ENCODE peak calls at places on chromosomes 5 and 9, in eight cellular contexts. I is heart left ventricle; Q is CD8-positive, alpha-beta T cell; V is fibroblast of lung; B is CD8-positive, alpha-beta memory T cell; H is left ventricle myocardium inferior; Z is HCT116; R is lower lobe of right lung. D is an unnamed sample.

GRCh38 chr5:33629999-33630398 is 189.2 kb downstream of the TARS1 start:
- DNase-seq in Z (no peak), I (no peak), Q (no peak), B (no peak), V (no peak), H (no peak), R (no peak), D (no peak)

GRCh38 chr9:70340572-70340971 is 73.9 kb downstream of the KLF9 start:
- DNase-seq in Q (no peak), I (no peak), B (no peak), R (no peak), H (no peak), Z (no peak), V (peak; percentile 22), D (no peak)

GRCh38 chr9:137188490-137189296 is at the start of the genes ANAPC2 and SSNA1:
- DNase-seq in V (peak; percentile 87), Q (peak; percentile 98), Z (peak; percentile 89), R (peak; percentile 95), H (peak; percentile 93), I (peak; percentile 93), B (peak; percentile 89), D (peak; percentile 95)

GRCh38 chr9:13960011-13960765 is 353.8 kb downstream of the NFIB start:
- DNase-seq in I (no peak), Q (no peak), V (no peak), B (no peak), Z (no peak), H (no peak), R (no peak), D (no peak)

GRCh38 chr5:79109527-79110492 is 1.8 kb upstream of the BHMT start:
- DNase-seq in I (no peak), R (no peak), H (peak; percentile 23), B (peak; percentile 8), Q (peak; percentile 52), V (no peak), Z (peak; percentile 29), D (peak; percentile 51)

GRCh38 chr5:113161806-113162205 is 185.2 kb downstream of the DCP2 start:
- DNase-seq in Q (no peak), B (no peak), I (no peak), H (peak; percentile 49), V (no peak), Z (no peak), R (no peak), D (no peak)

GRCh38 chr9:15154677-15155076 is 152.3 kb downstream of the TTC39B start:
- DNase-seq in B (no peak), Q (no peak), H (no peak), R (no peak), I (no peak), Z (no peak), V (no peak), D (no peak)

GRCh38 chr5:123610209-123610608 is 98.2 kb downstream of the CSNK1G3 start:
- DNase-seq in Z (no peak), B (no peak), H (no peak), Q (no peak), R (no peak), I (no peak), V (no peak), D (no peak)

GRCh38 chr9:3948826-3949578 is 350.9 kb downstream of the GLIS3 start:
- DNase-seq in B (no peak), I (no peak), R (no peak), Q (no peak), Z (no peak), H (no peak), V (peak; percentile 90), D (no peak)

GRCh38 chr5:90170231-90170630 is 239.3 kb downstream of the CETN3 start:
- DNase-seq in B (no peak), Z (no peak), I (no peak), R (no peak), Q (no peak), H (no peak), V (no peak), D (no peak)

GRCh38 chr5:73867344-73868335 is 241.6 kb downstream of the ARHGEF28 start:
- DNase-seq in R (peak; percentile 48), B (no peak), I (no peak), H (no peak), Q (no peak), Z (no peak), V (peak; percentile 56), D (no peak)

GRCh38 chr9:92725266-92725545 is 39.4 kb downstream of the BICD2 start:
- DNase-seq in B (no peak), H (no peak), I (no peak), V (no peak), Q (no peak), R (peak; percentile 35), Z (no peak), D (no peak)

GRCh38 chr9:98078895-98079294 is 22.4 kb downstream of the NANS start:
- DNase-seq in Z (no peak), Q (no peak), H (no peak), V (no peak), R (no peak), I (no peak), B (no peak), D (no peak)

GRCh38 chr5:103475629-103476240 is 86.9 kb downstream of the NUDT12 start:
- DNase-seq in V (peak; percentile 36), B (no peak), Z (peak; percentile 33), Q (no peak), R (no peak), I (no peak), H (no peak), D (no peak)

GRCh38 chr5:138488481-138488945 is 23.2 kb downstream of the EGR1 start:
- DNase-seq in Z (no peak), H (no peak), B (no peak), V (peak; percentile 82), Q (no peak), I (no peak), R (no peak), D (no peak)

GRCh38 chr5:153896701-153897100 is 142.0 kb downstream of the FAM114A2 start:
- DNase-seq in H (no peak), I (no peak), Q (no peak), R (no peak), V (peak; percentile 66), Z (no peak), B (no peak), D (no peak)

GRCh38 chr9:36820392-36820861 is 213.6 kb downstream of the PAX5 start:
- DNase-seq in R (no peak), H (no peak), V (no peak), B (no peak), I (no peak), Z (no peak), Q (no peak), D (no peak)

GRCh38 chr5:72378636-72379289 is 58.6 kb downstream of the PTCD2 start:
- DNase-seq in V (peak; percentile 83), Q (no peak), Z (no peak), I (no peak), H (no peak), R (no peak), B (no peak), D (no peak)

DNA sequence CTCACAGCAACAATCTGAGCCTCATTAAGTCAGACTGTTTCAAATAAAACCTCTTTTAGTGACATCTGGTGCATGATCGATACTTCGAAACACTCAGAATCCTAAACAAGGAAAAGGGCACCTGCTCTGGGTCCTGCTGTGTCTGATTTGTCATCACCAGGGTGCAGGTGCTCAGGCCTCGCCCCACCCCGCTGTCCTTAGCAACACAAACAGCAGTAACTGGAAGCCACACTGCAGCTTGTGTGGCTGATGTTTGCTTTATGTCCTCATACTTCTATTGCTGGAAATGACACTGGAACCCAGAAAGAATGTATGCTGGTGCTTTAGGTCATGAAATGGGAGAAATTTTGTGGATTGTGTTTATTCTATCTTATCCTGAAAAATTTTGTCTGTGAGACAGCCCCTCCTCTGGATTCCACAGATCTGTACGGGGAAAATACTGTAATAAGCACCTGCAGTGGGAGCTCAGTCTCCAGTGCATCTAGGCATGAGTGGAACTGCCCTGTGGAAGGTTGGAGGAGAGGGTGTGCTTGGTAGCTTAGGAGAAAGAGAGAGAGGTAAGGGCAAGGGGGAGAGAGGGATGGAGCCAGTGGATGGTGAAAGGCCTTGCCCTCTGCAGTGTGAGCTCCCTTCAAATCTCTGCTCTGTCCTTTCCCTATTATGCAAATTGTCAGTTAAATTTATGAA is 284.2 kb downstream of the SMARCA2 start:
- DNase-seq in Q (no peak), B (no peak), I (no peak), V (no peak), R (peak; percentile 75), Z (no peak), H (no peak), D (peak; percentile 75)
- H3K9me3 ChIP-seq in Q (no peaks in the 10 kb centered on the region), B (no peaks in the 10 kb centered on the region), I (no peaks in the 10 kb centered on the region), V (no peaks in the 10 kb centered on the region), R (no peaks in the 10 kb centered on the region), Z (no peaks in the 10 kb centered on the region), H (no peaks in the 10 kb centered on the region), D (no peaks in the 10 kb centered on the region)

DNA sequence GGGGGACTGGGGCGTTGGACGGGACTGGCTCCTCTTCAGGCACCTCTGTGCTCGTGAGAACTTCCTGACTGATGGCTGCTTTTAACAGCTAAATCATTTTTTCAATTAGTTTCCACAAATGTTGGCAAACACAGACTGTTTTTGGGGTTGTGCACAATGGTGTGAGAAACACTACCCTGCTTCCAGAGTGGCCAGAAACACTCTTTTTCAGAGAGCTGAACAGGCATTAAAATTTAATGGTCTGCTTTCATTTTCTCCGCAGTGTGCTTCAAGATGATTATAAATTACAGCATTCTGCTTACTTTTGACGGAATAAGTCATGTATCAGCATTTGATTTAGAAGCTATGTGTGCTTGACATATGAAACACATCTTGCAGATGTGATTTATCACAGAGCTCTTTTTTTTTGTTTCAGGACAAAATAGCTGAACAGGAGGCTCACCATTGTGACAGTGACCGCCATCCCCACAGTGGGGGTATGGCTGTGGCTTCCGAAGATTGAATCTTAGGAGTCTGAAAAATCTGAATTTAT is 454.5 kb upstream of the ZNF608 start:
- DNase-seq in V (no peak), B (no peak), Z (no peak), R (no peak), I (no peak), Q (no peak), H (no peak), D (no peak)
- H3K4me3 ChIP-seq in V (peak overlapping the region; percentile 31), B (no peak overlapping the region), Z (no peak overlapping the region), R (peak overlapping the region; percentile 39), I (no peak overlapping the region), Q (no peak overlapping the region), H (peak overlapping the region; percentile 51), D (no peak overlapping the region)

GRCh38 chr5:40381676-40382363 is 297.9 kb upstream of the PTGER4 start:
- DNase-seq in V (peak; percentile 45), Q (no peak), I (no peak), Z (no peak), R (no peak), B (no peak), H (no peak), D (no peak)
- H3K4me1 ChIP-seq in V (no peaks in the 10 kb centered on the region), Q (peaks cover 46% of the 10 kb centered on the region), I (no peaks in the 10 kb centered on the region), Z (peaks cover 40% of the 10 kb centered on the region), R (peaks cover 31% of the 10 kb centered on the region), B (peaks cover 63% of the 10 kb centered on the region), H (peaks cover 11% of the 10 kb centered on the region), D (peaks cover 6% of the 10 kb centered on the region)

DNA sequence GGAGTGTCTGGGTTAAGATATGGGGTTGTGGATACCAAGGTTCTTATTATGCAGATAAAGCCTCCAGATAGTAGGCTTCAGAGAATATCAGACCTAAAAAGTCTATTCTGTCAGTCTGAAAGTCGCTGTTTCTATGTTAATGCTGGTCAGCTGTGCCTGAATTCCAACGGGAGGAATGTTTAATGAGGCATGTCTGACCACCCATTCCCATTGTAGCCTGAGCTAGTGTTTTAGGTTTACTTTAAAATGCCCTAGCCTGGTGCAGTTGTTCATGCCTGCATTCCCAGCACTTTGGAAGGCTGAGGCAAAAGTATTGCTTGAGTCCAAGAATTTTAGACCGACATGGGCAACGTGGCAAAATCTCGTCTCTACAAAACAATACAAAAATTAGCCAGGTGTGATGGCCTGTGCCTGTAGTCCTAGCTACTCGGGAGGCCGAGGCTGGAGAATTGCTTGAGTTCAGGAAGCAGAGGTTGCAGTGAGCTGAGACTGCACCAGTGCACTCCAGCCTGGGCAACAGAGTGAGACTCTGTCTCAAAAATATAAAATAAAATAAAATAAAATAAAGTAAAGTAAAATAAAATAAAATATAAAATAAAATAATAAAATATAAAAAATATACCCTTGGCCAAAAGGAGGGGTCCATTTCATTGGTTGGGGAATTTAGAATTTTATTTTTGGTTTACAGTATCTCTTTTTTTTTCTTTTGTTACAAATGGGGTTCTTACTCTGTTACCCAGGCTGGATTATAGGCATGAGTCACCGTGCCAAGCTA is 7.8 kb upstream of the SOX30 start:
- DNase-seq in V (no peak), B (no peak), R (no peak), Z (no peak), H (no peak), Q (no peak), I (no peak), D (no peak)
- H3K9me3 ChIP-seq in V (no peaks in the 10 kb centered on the region), B (peaks cover 5% of the 10 kb centered on the region), R (peaks cover 9% of the 10 kb centered on the region), Z (no peaks in the 10 kb centered on the region), H (peaks cover 37% of the 10 kb centered on the region), Q (no peaks in the 10 kb centered on the region), I (peaks cover 5% of the 10 kb centered on the region), D (peaks cover 7% of the 10 kb centered on the region)